ENCODE peak calls at places on chromosome 21, in nine cellular contexts. L, R, Q, V, B, X, C, D and H are unnamed samples.

GRCh38 chr21:38875694-38876492 is 70.2 kb downstream of the ETS2 start:
- DNase-seq in L (no peak), D (no peak), V (no peak), Q (no peak), X (no peak), B (no peak), R (no peak), C (no peak), H (no peak)

GRCh38 chr21:34126269-34126668 is 52.9 kb downstream of the MRPS6 start:
- DNase-seq in B (no peak), R (no peak), L (no peak), C (no peak), V (no peak), D (no peak), Q (peak), X (no peak), H (peak)

GRCh38 chr21:26099610-26100219 is 70.9 kb downstream of the APP start:
- DNase-seq in V (no peak), L (no peak), R (no peak), X (no peak), D (no peak), B (no peak), Q (no peak), C (no peak), H (no peak)

GRCh38 chr21:45522986-45523385 is 19.3 kb downstream of the SLC19A1 start:
- DNase-seq in Q (no peak), R (no peak), D (no peak), X (no peak), V (no peak), B (peak), C (no peak), L (no peak), H (no peak)

GRCh38 chr21:44763451-44764318 is 37.9 kb downstream of the UBE2G2 start:
- DNase-seq in X (no peak), D (no peak), C (no peak), R (no peak), V (no peak), L (no peak), B (no peak), Q (no peak), H (no peak)

GRCh38 chr21:28160378-28160777 is 832.3 kb downstream of the LTN1 start:
- DNase-seq in D (no peak), V (no peak), C (no peak), L (no peak), R (no peak), Q (no peak), B (peak), X (no peak), H (no peak)

GRCh38 chr21:34367320-34367935 is 3.6 kb downstream of the KCNE2 start:
- DNase-seq in R (no peak), X (peak), L (peak), B (peak), Q (peak), D (peak), V (peak), C (no peak), H (peak)

GRCh38 chr21:38476385-38476784 is 21.9 kb downstream of the ERG start:
- DNase-seq in Q (no peak), L (no peak), X (peak), V (no peak), R (no peak), C (no peak), D (no peak), B (no peak), H (no peak)

GRCh38 chr21:25903599-25903998 is 168.8 kb downstream of the GABPA start:
- DNase-seq in L (no peak), X (no peak), R (no peak), V (no peak), C (no peak), B (no peak), Q (no peak), D (no peak), H (no peak)

GRCh38 chr21:45920824-45921600 is 60.6 kb upstream of the COL6A1 start:
- DNase-seq in C (no peak), X (no peak), D (no peak), V (no peak), Q (peak), B (no peak), R (no peak), L (no peak), H (peak)

GRCh38 chr21:29238967-29239289 is 59.8 kb upstream of the BACH1 start:
- DNase-seq in X (no peak), Q (peak), R (no peak), C (no peak), D (no peak), V (no peak), B (no peak), L (no peak), H (no peak)

GRCh38 chr21:43613755-43614638 is 45.3 kb downstream of the HSF2BP start:
- DNase-seq in R (no peak), C (no peak), Q (peak), V (no peak), X (no peak), B (no peak), D (no peak), L (no peak), H (no peak)

GRCh38 chr21:28479660-28480059 is 513.0 kb downstream of the LTN1 start:
- DNase-seq in B (no peak), C (no peak), D (no peak), L (no peak), X (no peak), Q (no peak), R (no peak), V (no peak), H (no peak)

GRCh38 chr21:34707876-34708325 is 39.1 kb downstream of the CLIC6 start:
- DNase-seq in R (no peak), B (no peak), L (peak), D (no peak), C (no peak), Q (no peak), V (no peak), X (no peak), H (no peak)

GRCh38 chr21:46509760-46510159 is 51.1 kb downstream of the DIP2A start:
- DNase-seq in C (no peak), V (no peak), Q (peak), X (no peak), L (no peak), D (peak), R (no peak), B (no peak), H (peak)

GRCh38 chr21:35619184-35619583 is 441.1 kb downstream of the SETD4 start:
- DNase-seq in R (no peak), L (no peak), B (no peak), X (no peak), C (no peak), D (no peak), V (no peak), Q (peak), H (peak)

GRCh38 chr21:19120591-19120990 is 717.0 kb upstream of the TMPRSS15 start:
- DNase-seq in X (no peak), B (no peak), D (no peak), C (no peak), L (no peak), Q (no peak), R (no peak), V (no peak), H (no peak)

GRCh38 chr21:29072873-29073221 is 601 bp downstream of the CCT8 start:
- DNase-seq in R (no peak), C (no peak), Q (no peak), V (peak), D (peak), B (no peak), X (peak), L (no peak), H (peak)

GRCh38 chr21:38797470-38797869 is 8.3 kb upstream of the ETS2 start:
- DNase-seq in D (no peak), C (no peak), B (no peak), X (no peak), Q (no peak), V (peak), R (no peak), L (no peak), H (peak)

GRCh38 chr21:33587792-33588484 is 546 bp downstream of the DONSON start:
- DNase-seq in D (peak), V (no peak), L (no peak), Q (no peak), X (peak), C (peak), B (peak), R (peak), H (no peak)

GRCh38 chr21:43280949-43281633 is 112.3 kb downstream of the CRYAA start:
- DNase-seq in V (no peak), L (no peak), B (no peak), C (no peak), D (no peak), Q (no peak), R (no peak), X (no peak), H (no peak)

GRCh38 chr21:29078884-29079765 is 5.7 kb upstream of the CCT8 start:
- DNase-seq in L (no peak), C (no peak), V (no peak), R (no peak), Q (no peak), X (no peak), D (peak), B (no peak), H (no peak)

GRCh38 chr21:38534591-38534990 is 36.3 kb upstream of the ERG start:
- DNase-seq in D (no peak), R (no peak), L (no peak), Q (no peak), B (no peak), C (no peak), X (no peak), V (no peak), H (no peak)

GRCh38 chr21:38802050-38803026 is 3.4 kb upstream of the ETS2 start:
- DNase-seq in Q (no peak), B (no peak), C (no peak), V (no peak), R (no peak), D (no peak), X (no peak), L (no peak), H (no peak)

GRCh38 chr21:44492572-44493385 is 37.5 kb downstream of the LRRC3 start:
- DNase-seq in R (no peak), Q (no peak), X (no peak), C (no peak), B (no peak), V (no peak), D (no peak), L (no peak), H (no peak)

GRCh38 chr21:15410853-15411252 is 318.9 kb upstream of the USP25 start:
- DNase-seq in Q (no peak), D (no peak), L (no peak), C (no peak), B (no peak), R (no peak), X (no peak), V (no peak), H (no peak)

GRCh38 chr21:21179619-21180336 is 181.6 kb downstream of the NCAM2 start:
- DNase-seq in X (no peak), R (no peak), C (no peak), D (no peak), Q (no peak), L (no peak), V (no peak), B (no peak), H (no peak)

GRCh38 chr21:45513003-45513706 is 29.1 kb downstream of the SLC19A1 start:
- DNase-seq in X (no peak), Q (no peak), D (no peak), V (no peak), C (peak), L (no peak), B (peak), R (no peak), H (no peak)

GRCh38 chr21:44477131-44477530 is 21.8 kb downstream of the LRRC3 start:
- DNase-seq in R (no peak), C (no peak), V (no peak), D (no peak), X (no peak), B (no peak), Q (no peak), L (no peak), H (no peak)

GRCh38 chr21:45178072-45178608 is 103.8 kb downstream of the ADARB1 start:
- DNase-seq in R (no peak), D (no peak), V (no peak), X (no peak), L (no peak), C (no peak), B (no peak), Q (no peak), H (no peak)

GRCh38 chr21:27219068-27219467 is 252.2 kb upstream of the ADAMTS5 start:
- DNase-seq in D (no peak), R (no peak), B (no peak), V (no peak), L (no peak), X (no peak), Q (peak), C (no peak), H (peak)

GRCh38 chr21:31514598-31514997 is 144.9 kb upstream of the SOD1 start:
- DNase-seq in C (no peak), L (no peak), B (no peak), D (no peak), X (peak), R (no peak), Q (no peak), V (peak), H (no peak)

GRCh38 chr21:31505975-31506374 is 153.5 kb upstream of the SOD1 start:
- DNase-seq in L (no peak), D (no peak), C (no peak), B (no peak), Q (no peak), R (no peak), V (no peak), X (no peak), H (no peak)

GRCh38 chr21:31511258-31511657 is 148.2 kb upstream of the SOD1 start:
- DNase-seq in X (no peak), V (no peak), C (no peak), B (no peak), R (no peak), L (no peak), Q (no peak), D (no peak), H (no peak)

GRCh38 chr21:31503939-31504338 is 155.6 kb upstream of the SOD1 start:
- DNase-seq in D (no peak), B (no peak), Q (no peak), C (no peak), L (no peak), R (no peak), V (no peak), X (no peak), H (no peak)

GRCh38 chr21:31509108-31510017 is 150.1 kb upstream of the SOD1 start:
- DNase-seq in V (no peak), L (peak), Q (no peak), C (no peak), R (no peak), B (no peak), X (peak), D (no peak), H (no peak)
- TF ChIP-seq CTCF in V (peak), L (peak), Q (no peak), C (no peak), R (peak), B (no peak), X (no peak), D (no peak), H (no peak)

GRCh38 chr21:42009018-42009830 is 936 bp downstream of the ZBTB21 start:
- DNase-seq in Q (no peak), B (peak), D (peak), L (peak), X (peak), C (peak), R (peak), V (peak), H (peak)

GRCh38 chr21:42012344-42012743 is 2.2 kb upstream of the ZBTB21 start:
- DNase-seq in Q (no peak), C (no peak), X (no peak), L (no peak), D (no peak), V (no peak), R (no peak), B (no peak), H (no peak)

GRCh38 chr21:42012763-42013329 is 2.7 kb upstream of the ZBTB21 start:
- DNase-seq in C (no peak), R (no peak), D (no peak), Q (no peak), V (no peak), X (no peak), L (no peak), B (no peak), H (no peak)

GRCh38 chr21:42009831-42010506 is at the start of gene ZBTB21:
- DNase-seq in Q (peak), D (peak), V (peak), X (peak), L (peak), C (peak), B (peak), R (peak), H (peak)

DNA sequence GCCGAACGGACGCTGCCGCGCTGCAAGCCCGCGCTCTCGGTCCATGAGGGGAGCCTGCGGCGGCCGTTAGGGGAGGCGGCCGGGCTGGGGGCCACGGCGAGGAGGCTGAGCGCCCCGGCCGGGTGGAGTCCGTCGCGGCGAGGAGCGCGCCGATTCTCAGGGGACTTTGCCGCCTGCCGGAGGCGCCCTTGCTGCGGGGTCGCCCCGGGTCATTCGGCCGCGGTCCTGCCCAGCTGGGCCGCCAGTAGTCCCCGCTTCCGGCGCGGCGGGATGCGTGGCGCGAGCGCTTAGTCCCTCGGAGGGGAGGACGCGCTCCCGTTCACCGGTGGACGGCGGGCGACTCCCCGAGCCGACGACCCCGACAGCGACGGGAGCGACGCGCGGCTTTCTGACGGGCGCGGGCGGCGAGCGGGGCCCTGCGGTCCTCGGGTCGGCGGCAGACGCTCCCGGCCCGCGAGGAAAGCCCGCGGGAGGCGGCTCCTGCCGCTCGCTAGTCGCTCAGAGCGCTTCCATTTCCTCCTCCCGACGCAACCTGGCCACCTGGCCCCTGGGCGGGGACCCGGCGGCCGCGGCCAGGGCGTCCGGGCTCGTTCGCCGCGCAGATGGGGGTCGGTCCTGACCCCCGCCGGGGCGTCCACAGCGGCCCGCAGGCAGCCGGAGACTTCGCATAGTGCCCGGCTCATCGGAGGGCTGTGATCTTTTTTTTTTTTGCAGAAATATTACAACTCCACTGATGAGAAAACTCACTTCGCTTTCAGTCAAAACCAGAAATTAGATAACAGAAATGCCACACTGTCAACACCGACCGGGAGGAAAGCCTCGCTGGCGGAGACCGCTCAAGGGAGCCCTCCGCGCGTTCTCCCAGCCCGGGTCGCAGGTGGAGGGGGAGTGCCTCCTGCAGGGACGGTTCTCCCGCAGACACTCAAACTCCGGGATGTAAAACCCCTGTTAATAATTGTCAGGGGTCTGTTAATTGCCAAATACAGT is 640 bp upstream of the ZBTB21 start:
- DNase-seq in B (peak), V (peak), D (peak), X (peak), C (peak), R (peak), Q (no peak), L (peak), H (no peak)
- TF ChIP-seq CTCF in B (no peak), V (no peak), D (no peak), X (no peak), C (no peak), R (peak), Q (no peak), L (no peak), H (peak)

GRCh38 chr21:36928960-36929359 is 37.5 kb downstream of the HLCS start:
- DNase-seq in C (no peak), R (no peak), X (no peak), B (no peak), L (no peak), V (no peak), Q (no peak), D (peak), H (no peak)

GRCh38 chr21:36927718-36928117 is 38.8 kb downstream of the HLCS start:
- DNase-seq in V (peak), Q (peak), L (peak), X (peak), R (peak), D (peak), C (peak), B (peak), H (peak)

GRCh38 chr21:36926989-36927695 is 39.3 kb downstream of the HLCS start:
- DNase-seq in R (no peak), Q (no peak), D (no peak), L (no peak), C (no peak), V (no peak), B (no peak), X (no peak), H (no peak)

GRCh38 chr21:36932417-36932816 is 34.1 kb downstream of the HLCS start:
- DNase-seq in C (no peak), Q (no peak), X (no peak), R (no peak), V (no peak), L (no peak), B (no peak), D (no peak), H (no peak)

DNA sequence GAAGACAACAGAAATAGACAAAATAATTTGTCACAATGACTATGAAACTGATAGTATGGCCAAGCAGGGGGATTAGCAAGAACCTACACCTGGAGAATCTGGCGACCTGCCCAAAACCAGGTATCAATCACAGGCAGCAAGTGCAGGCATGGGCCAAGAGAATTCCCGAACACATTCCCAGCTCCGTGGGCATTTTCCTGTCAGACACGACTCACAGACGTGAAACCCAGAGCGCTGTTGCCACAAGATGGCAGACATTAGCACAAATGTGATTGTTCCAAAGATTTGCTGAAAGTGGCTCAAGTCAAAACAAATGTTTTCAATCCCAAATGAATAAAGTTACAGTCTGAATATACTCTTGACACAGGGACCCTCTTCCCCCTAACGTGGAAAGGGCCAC is 36.8 kb downstream of the HLCS start:
- DNase-seq in R (no peak), C (no peak), Q (peak), X (no peak), B (peak), L (no peak), D (peak), V (no peak), H (no peak)
- TF ChIP-seq CTCF in R (no peak), C (no peak), Q (peak), X (peak), B (no peak), L (no peak), D (no peak), V (peak), H (peak)

GRCh38 chr21:41210405-41211040 is 42.6 kb downstream of the BACE2 start:
- DNase-seq in R (no peak), Q (no peak), V (no peak), B (no peak), C (no peak), D (no peak), X (no peak), L (no peak), H (no peak)
- TF ChIP-seq CTCF in R (no peak), Q (no peak), V (no peak), B (no peak), C (no peak), D (no peak), X (no peak), L (no peak), H (no peak)